ENCODE peak calls at places on chromosomes 3 and 15, in four cellular contexts. F, L, P and B are unnamed samples.

GRCh38 chr3:31946484-31947081 is 34.5 kb downstream of the OSBPL10 start:
- DNase-seq in P (no peak), L (no peak), F (no peak), B (no peak)

GRCh38 chr3:72338942-72339749 is 509.1 kb downstream of the SHQ1 start:
- DNase-seq in P (peak), L (peak), F (no peak), B (peak)

GRCh38 chr3:34878488-34878887 is 760.8 kb upstream of the ARPP21 start:
- DNase-seq in F (no peak), P (no peak), L (no peak), B (no peak)

GRCh38 chr3:147589016-147589415 is 179.9 kb downstream of the ZIC1 start:
- DNase-seq in F (no peak), L (no peak), P (no peak), B (no peak)

GRCh38 chr3:194508486-194509449 is 22.0 kb upstream of the ATP13A3 start:
- DNase-seq in F (no peak), P (no peak), L (no peak), B (no peak)

GRCh38 chr3:24522155-24522579 is 27.5 kb upstream of the THRB start:
- DNase-seq in F (peak), L (no peak), P (no peak), B (peak)

GRCh38 chr15:56869573-56869972 is 48.9 kb upstream of the TCF12 start:
- DNase-seq in F (peak), P (no peak), L (no peak), B (no peak)

GRCh38 chr15:93664180-93664951 is 567.0 kb upstream of the MCTP2 start:
- DNase-seq in F (no peak), L (no peak), P (no peak), B (no peak)

GRCh38 chr3:46405301-46406079 is 1.4 kb downstream of the CCR5AS start:
- DNase-seq in P (no peak), F (no peak), L (no peak), B (no peak)

GRCh38 chr3:42394579-42395288 is 15.7 kb downstream of the LYZL4 start:
- DNase-seq in L (no peak), F (no peak), P (no peak), B (no peak)

GRCh38 chr3:180040966-180041365 is 4.2 kb upstream of the PEX5L start:
- DNase-seq in L (no peak), P (no peak), F (no peak), B (no peak)

GRCh38 chr15:90099072-90099867 is 3.0 kb downstream of the IDH2 start:
- DNase-seq in L (no peak), P (no peak), F (no peak), B (no peak)

GRCh38 chr3:104868291-104868690 is 498.4 kb upstream of the ALCAM start:
- DNase-seq in F (no peak), L (no peak), P (no peak), B (no peak)

GRCh38 chr3:182492536-182492935 is 300.8 kb upstream of the ATP11B start:
- DNase-seq in F (no peak), L (no peak), P (no peak), B (no peak)

GRCh38 chr3:52055537-52056351 is 627 bp downstream of the DUSP7 start:
- DNase-seq in L (peak), P (no peak), F (peak), B (peak)

GRCh38 chr3:114294940-114295480 is 1.2 kb downstream of the TIGIT start:
- DNase-seq in P (no peak), F (no peak), L (no peak), B (no peak)

GRCh38 chr15:90028376-90028775 is 27.3 kb downstream of the ZNF710 start:
- DNase-seq in P (no peak), L (no peak), F (no peak), B (no peak)

GRCh38 chr15:33584797-33585196 is 274.0 kb downstream of the RYR3 start:
- DNase-seq in L (no peak), P (no peak), F (no peak), B (no peak)

GRCh38 chr3:24259901-24260512 is 234.6 kb downstream of the THRB start:
- DNase-seq in P (no peak), F (no peak), L (peak), B (no peak)

GRCh38 chr3:30631237-30631961 is 25.0 kb downstream of the TGFBR2 start:
- DNase-seq in F (no peak), P (no peak), L (no peak), B (peak)

GRCh38 chr3:151219056-151219455 is 16.0 kb upstream of the GPR171 start:
- DNase-seq in L (no peak), P (no peak), F (no peak), B (no peak)
- TF ChIP-seq CBFB in L (no peak), P (no peak), F (no peak), B (no peak)

GRCh38 chr3:58609990-58610389 is 32.8 kb upstream of the FAM107A start:
- DNase-seq in P (peak), F (no peak), L (no peak), B (no peak)

GRCh38 chr3:58604031-58604430 is 26.8 kb upstream of the FAM107A start:
- DNase-seq in P (no peak), L (no peak), F (no peak), B (no peak)

GRCh38 chr3:58607816-58608215 is 30.6 kb upstream of the FAM107A start:
- DNase-seq in P (peak), L (no peak), F (no peak), B (no peak)

GRCh38 chr3:58612825-58613224 is 35.6 kb upstream of the FAM107A start:
- DNase-seq in P (no peak), L (no peak), F (no peak), B (no peak)

GRCh38 chr3:58608648-58609047 is 31.5 kb upstream of the FAM107A start:
- DNase-seq in L (no peak), F (no peak), P (no peak), B (no peak)
- TF ChIP-seq CBFB in L (no peak), F (no peak), P (no peak), B (no peak)

DNA sequence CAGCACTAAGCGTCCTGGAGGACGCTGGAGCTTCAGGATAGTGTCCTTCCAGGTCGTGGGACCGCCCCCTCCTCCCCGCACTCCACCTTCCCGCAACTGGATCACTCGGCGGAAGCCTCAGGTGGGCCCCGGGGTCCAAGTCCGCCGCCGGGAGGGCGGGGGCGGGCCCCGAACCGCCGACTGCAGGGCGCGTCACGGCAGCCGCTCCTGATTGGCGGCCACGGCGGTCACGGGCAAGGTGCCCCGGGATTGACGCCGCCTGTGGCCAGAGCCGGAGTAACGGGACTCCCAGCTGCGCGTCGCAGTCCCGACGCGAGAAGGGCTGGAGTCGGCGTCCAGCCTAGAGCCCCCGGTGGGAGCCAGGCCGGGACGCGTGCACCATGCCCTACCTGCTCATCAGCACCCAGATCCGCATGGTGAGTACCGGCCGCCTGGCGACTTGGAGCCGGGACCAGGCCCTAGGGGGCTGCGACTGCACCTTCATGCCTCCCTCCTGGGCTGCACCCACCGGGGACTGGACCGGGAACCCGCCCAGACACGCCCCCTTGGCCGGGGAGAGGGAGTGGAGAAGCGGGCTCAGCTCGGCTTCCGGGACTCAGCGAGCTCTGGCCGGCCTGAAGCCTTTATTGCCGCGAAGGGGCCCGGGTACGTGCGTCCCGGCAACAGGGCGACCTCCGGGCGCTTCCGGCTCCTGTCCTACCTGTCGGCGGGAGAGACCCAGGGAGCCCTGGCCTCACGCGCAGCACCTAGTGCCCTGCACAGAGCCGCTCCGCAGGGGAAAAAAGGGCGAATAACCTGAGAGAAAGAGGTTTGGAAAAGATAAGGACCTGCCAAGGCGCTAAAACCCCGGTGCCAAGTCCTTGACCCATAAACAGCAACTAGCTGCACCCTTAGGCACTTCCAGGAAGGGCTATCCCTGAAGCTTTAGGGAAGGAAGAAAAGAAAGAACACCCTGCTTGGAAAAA is at the start of gene GCHFR:
- DNase-seq in L (peak), P (no peak), F (peak), B (peak)
- TF ChIP-seq CBFB in L (no peak), P (no peak), F (no peak), B (peak)

DNA sequence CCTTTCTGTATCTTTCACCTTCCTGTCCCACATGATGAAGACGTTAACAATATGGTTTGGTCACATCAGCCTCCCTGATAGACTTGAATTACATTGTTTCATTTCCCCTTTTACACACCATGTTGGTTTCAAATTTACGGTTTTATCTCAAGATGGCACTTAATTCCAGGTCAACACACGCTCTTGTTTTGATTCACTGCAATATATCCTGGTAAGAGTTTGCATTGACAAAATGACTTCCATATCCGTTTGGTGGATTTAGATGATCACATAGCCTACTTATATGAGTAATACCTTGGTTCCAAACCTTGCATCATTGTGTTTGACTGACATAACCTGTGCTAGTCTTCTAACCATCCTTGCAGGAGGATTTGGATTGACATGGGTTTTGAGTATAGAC is 499.4 kb downstream of the ROBO1 start:
- DNase-seq in P (peak), L (no peak), F (no peak), B (no peak)
- TF ChIP-seq CBFB in P (no peak), L (no peak), F (no peak), B (no peak)

GRCh38 chr3:139216958-139217357 is 126.9 kb upstream of the MRPS22 start:
- DNase-seq in P (no peak), L (no peak), F (no peak), B (no peak)
- TF ChIP-seq CBFB in P (no peak), L (no peak), F (no peak), B (no peak)

GRCh38 chr3:156379327-156379726 is 175.6 kb downstream of the SSR3 start:
- DNase-seq in P (no peak), F (no peak), L (no peak), B (no peak)
- TF ChIP-seq CBFB in P (no peak), F (no peak), L (no peak), B (no peak)